ENCODE peak calls at places on chromosomes 4 and X, in seven cellular contexts. One of them, this sample, is unnamed.

GRCh38 chr4:1512081-1512737 is 106.0 kb upstream of the NKX1-1 start:
- DNase-seq in stimulated activated CD4-positive, alpha-beta T cell treated with anti-CD3 and anti-CD28 coated beads, Interleukin-15, amount 100 ng/mL, for 1 hour: no peak
- DNase-seq in foreskin fibroblast: no peak
- DNase-seq in RPMI8226: no peak
- DNase-seq in NCI-H1417: no peak
- DNase-seq in breast epithelium: no peak
- DNase-seq in amygdala: no peak
- DNase-seq in this sample: no peak

GRCh38 chr4:138236035-138236434 is 6.1 kb downstream of the SLC7A11 start:
- DNase-seq in NCI-H1417: no peak
- DNase-seq in RPMI8226: no peak
- DNase-seq in breast epithelium: no peak
- DNase-seq in stimulated activated CD4-positive, alpha-beta T cell treated with anti-CD3 and anti-CD28 coated beads, Interleukin-15, amount 100 ng/mL, for 1 hour: no peak
- DNase-seq in foreskin fibroblast: no peak
- DNase-seq in amygdala: no peak
- DNase-seq in this sample: no peak

GRCh38 chr4:19947349-19947748 is 304.4 kb upstream of the SLIT2 start:
- DNase-seq in amygdala: no peak
- DNase-seq in foreskin fibroblast: peak
- DNase-seq in RPMI8226: no peak
- DNase-seq in breast epithelium: no peak
- DNase-seq in NCI-H1417: no peak
- DNase-seq in stimulated activated CD4-positive, alpha-beta T cell treated with anti-CD3 and anti-CD28 coated beads, Interleukin-15, amount 100 ng/mL, for 1 hour: no peak
- DNase-seq in this sample: no peak

GRCh38 chrX:16958356-16958755 is 11.9 kb downstream of the REPS2 start:
- DNase-seq in amygdala: no peak
- DNase-seq in NCI-H1417: no peak
- DNase-seq in foreskin fibroblast: no peak
- DNase-seq in breast epithelium: no peak
- DNase-seq in stimulated activated CD4-positive, alpha-beta T cell treated with anti-CD3 and anti-CD28 coated beads, Interleukin-15, amount 100 ng/mL, for 1 hour: no peak
- DNase-seq in RPMI8226: no peak
- DNase-seq in this sample: no peak

GRCh38 chrX:130296743-130297142 is 28.0 kb upstream of the ZNF280C start:
- DNase-seq in NCI-H1417: no peak
- DNase-seq in stimulated activated CD4-positive, alpha-beta T cell treated with anti-CD3 and anti-CD28 coated beads, Interleukin-15, amount 100 ng/mL, for 1 hour: no peak
- DNase-seq in foreskin fibroblast: no peak
- DNase-seq in amygdala: no peak
- DNase-seq in RPMI8226: peak
- DNase-seq in breast epithelium: no peak
- DNase-seq in this sample: no peak

GRCh38 chr4:15495621-15496020 is 25.9 kb downstream of the CC2D2A start:
- DNase-seq in stimulated activated CD4-positive, alpha-beta T cell treated with anti-CD3 and anti-CD28 coated beads, Interleukin-15, amount 100 ng/mL, for 1 hour: no peak
- DNase-seq in amygdala: no peak
- DNase-seq in breast epithelium: no peak
- DNase-seq in NCI-H1417: no peak
- DNase-seq in RPMI8226: no peak
- DNase-seq in foreskin fibroblast: no peak
- DNase-seq in this sample: no peak

GRCh38 chr4:110480031-110480549 is 4.1 kb downstream of the ENPEP start:
- DNase-seq in NCI-H1417: no peak
- DNase-seq in stimulated activated CD4-positive, alpha-beta T cell treated with anti-CD3 and anti-CD28 coated beads, Interleukin-15, amount 100 ng/mL, for 1 hour: no peak
- DNase-seq in RPMI8226: no peak
- DNase-seq in foreskin fibroblast: peak
- DNase-seq in amygdala: no peak
- DNase-seq in breast epithelium: no peak
- DNase-seq in this sample: no peak

GRCh38 chr4:26907731-26908599 is 47.3 kb downstream of the STIM2 start:
- DNase-seq in NCI-H1417: no peak
- DNase-seq in stimulated activated CD4-positive, alpha-beta T cell treated with anti-CD3 and anti-CD28 coated beads, Interleukin-15, amount 100 ng/mL, for 1 hour: no peak
- DNase-seq in amygdala: no peak
- DNase-seq in breast epithelium: no peak
- DNase-seq in foreskin fibroblast: no peak
- DNase-seq in RPMI8226: no peak
- DNase-seq in this sample: no peak

GRCh38 chr4:2794707-2795557 is 2.0 kb downstream of the SH3BP2 start:
- DNase-seq in breast epithelium: no peak
- DNase-seq in RPMI8226: no peak
- DNase-seq in amygdala: no peak
- DNase-seq in foreskin fibroblast: peak
- DNase-seq in NCI-H1417: no peak
- DNase-seq in stimulated activated CD4-positive, alpha-beta T cell treated with anti-CD3 and anti-CD28 coated beads, Interleukin-15, amount 100 ng/mL, for 1 hour: no peak
- DNase-seq in this sample: peak

GRCh38 chrX:78024349-78025108 is 55.1 kb upstream of the PGAM4 start:
- DNase-seq in breast epithelium: no peak
- DNase-seq in amygdala: no peak
- DNase-seq in foreskin fibroblast: no peak
- DNase-seq in RPMI8226: peak
- DNase-seq in stimulated activated CD4-positive, alpha-beta T cell treated with anti-CD3 and anti-CD28 coated beads, Interleukin-15, amount 100 ng/mL, for 1 hour: no peak
- DNase-seq in NCI-H1417: peak
- DNase-seq in this sample: peak

GRCh38 chrX:6748595-6748994 is 213.7 kb upstream of the VCX3A start:
- DNase-seq in breast epithelium: no peak
- DNase-seq in NCI-H1417: no peak
- DNase-seq in RPMI8226: peak
- DNase-seq in stimulated activated CD4-positive, alpha-beta T cell treated with anti-CD3 and anti-CD28 coated beads, Interleukin-15, amount 100 ng/mL, for 1 hour: no peak
- DNase-seq in foreskin fibroblast: no peak
- DNase-seq in amygdala: no peak
- DNase-seq in this sample: no peak

GRCh38 chr4:41787931-41788330 is 39.4 kb upstream of the PHOX2B start:
- DNase-seq in NCI-H1417: no peak
- DNase-seq in stimulated activated CD4-positive, alpha-beta T cell treated with anti-CD3 and anti-CD28 coated beads, Interleukin-15, amount 100 ng/mL, for 1 hour: no peak
- DNase-seq in amygdala: no peak
- DNase-seq in breast epithelium: no peak
- DNase-seq in foreskin fibroblast: no peak
- DNase-seq in RPMI8226: no peak
- DNase-seq in this sample: no peak

GRCh38 chrX:31232506-31232905 is 160.7 kb upstream of the FTHL17 start:
- DNase-seq in amygdala: no peak
- DNase-seq in breast epithelium: no peak
- DNase-seq in foreskin fibroblast: no peak
- DNase-seq in RPMI8226: no peak
- DNase-seq in stimulated activated CD4-positive, alpha-beta T cell treated with anti-CD3 and anti-CD28 coated beads, Interleukin-15, amount 100 ng/mL, for 1 hour: no peak
- DNase-seq in NCI-H1417: no peak
- DNase-seq in this sample: no peak

GRCh38 chr4:26034849-26035248 is 120.8 kb downstream of the SMIM20 start:
- DNase-seq in NCI-H1417: no peak
- DNase-seq in foreskin fibroblast: no peak
- DNase-seq in amygdala: no peak
- DNase-seq in RPMI8226: no peak
- DNase-seq in breast epithelium: no peak
- DNase-seq in stimulated activated CD4-positive, alpha-beta T cell treated with anti-CD3 and anti-CD28 coated beads, Interleukin-15, amount 100 ng/mL, for 1 hour: no peak
- DNase-seq in this sample: no peak

GRCh38 chr4:53601251-53601764 is 10.0 kb upstream of the LNX1 start:
- DNase-seq in breast epithelium: peak
- DNase-seq in foreskin fibroblast: no peak
- DNase-seq in NCI-H1417: peak
- DNase-seq in amygdala: no peak
- DNase-seq in stimulated activated CD4-positive, alpha-beta T cell treated with anti-CD3 and anti-CD28 coated beads, Interleukin-15, amount 100 ng/mL, for 1 hour: no peak
- DNase-seq in RPMI8226: peak
- DNase-seq in this sample: peak

GRCh38 chr4:159366966-159367365 is 264.1 kb downstream of the RAPGEF2 start:
- DNase-seq in foreskin fibroblast: no peak
- DNase-seq in breast epithelium: no peak
- DNase-seq in RPMI8226: no peak
- DNase-seq in amygdala: no peak
- DNase-seq in NCI-H1417: no peak
- DNase-seq in stimulated activated CD4-positive, alpha-beta T cell treated with anti-CD3 and anti-CD28 coated beads, Interleukin-15, amount 100 ng/mL, for 1 hour: no peak
- DNase-seq in this sample: no peak

GRCh38 chr4:156475322-156475721 is 496.3 kb downstream of the PDGFC start:
- DNase-seq in foreskin fibroblast: peak
- DNase-seq in RPMI8226: no peak
- DNase-seq in stimulated activated CD4-positive, alpha-beta T cell treated with anti-CD3 and anti-CD28 coated beads, Interleukin-15, amount 100 ng/mL, for 1 hour: no peak
- DNase-seq in breast epithelium: no peak
- DNase-seq in NCI-H1417: peak
- DNase-seq in amygdala: no peak
- DNase-seq in this sample: no peak

GRCh38 chrX:46694549-46694948 is 64.4 kb downstream of the SLC9A7 start:
- DNase-seq in NCI-H1417: no peak
- DNase-seq in stimulated activated CD4-positive, alpha-beta T cell treated with anti-CD3 and anti-CD28 coated beads, Interleukin-15, amount 100 ng/mL, for 1 hour: no peak
- DNase-seq in RPMI8226: no peak
- DNase-seq in breast epithelium: no peak
- DNase-seq in foreskin fibroblast: no peak
- DNase-seq in amygdala: no peak
- DNase-seq in this sample: no peak

GRCh38 chr4:31148990-31149389 is 428.8 kb downstream of the PCDH7 start:
- DNase-seq in NCI-H1417: no peak
- DNase-seq in stimulated activated CD4-positive, alpha-beta T cell treated with anti-CD3 and anti-CD28 coated beads, Interleukin-15, amount 100 ng/mL, for 1 hour: no peak
- DNase-seq in breast epithelium: no peak
- DNase-seq in RPMI8226: no peak
- DNase-seq in amygdala: no peak
- DNase-seq in foreskin fibroblast: no peak
- DNase-seq in this sample: no peak

GRCh38 chr4:188130355-188130754 is 8.9 kb upstream of the TRIML1 start:
- DNase-seq in stimulated activated CD4-positive, alpha-beta T cell treated with anti-CD3 and anti-CD28 coated beads, Interleukin-15, amount 100 ng/mL, for 1 hour: no peak
- DNase-seq in RPMI8226: no peak
- DNase-seq in breast epithelium: no peak
- DNase-seq in foreskin fibroblast: no peak
- DNase-seq in amygdala: no peak
- DNase-seq in NCI-H1417: no peak
- DNase-seq in this sample: no peak

GRCh38 chr4:83334425-83335241 is at the start of gene HPSE:
- DNase-seq in stimulated activated CD4-positive, alpha-beta T cell treated with anti-CD3 and anti-CD28 coated beads, Interleukin-15, amount 100 ng/mL, for 1 hour: peak
- DNase-seq in breast epithelium: no peak
- DNase-seq in RPMI8226: peak
- DNase-seq in foreskin fibroblast: peak
- DNase-seq in amygdala: peak
- DNase-seq in NCI-H1417: peak
- DNase-seq in this sample: peak

GRCh38 chr4:150224896-150225591 is 146.8 kb downstream of the DCLK2 start:
- DNase-seq in amygdala: no peak
- DNase-seq in breast epithelium: no peak
- DNase-seq in RPMI8226: no peak
- DNase-seq in foreskin fibroblast: peak
- DNase-seq in stimulated activated CD4-positive, alpha-beta T cell treated with anti-CD3 and anti-CD28 coated beads, Interleukin-15, amount 100 ng/mL, for 1 hour: no peak
- DNase-seq in NCI-H1417: no peak
- DNase-seq in this sample: no peak

This sample was measured in K562.